ENCODE peak calls at places on chromosomes 1 and 21, in five cellular contexts. W is activated CD4-positive, alpha-beta T cell treated with anti-CD3 and anti-CD28 coated beads, Interleukin-2, amount 50 U/mL, for 4 hours; P is NCI-H510A; D is CD8-positive, alpha-beta memory T cell; J is Right ventricle myocardium superior. Y is an unnamed sample.

GRCh38 chr1:55727010-55727409 is 511.8 kb upstream of the USP24 start:
- DNase-seq in D (no peak), J (no peak), W (no peak), P (no peak), Y (no peak)

GRCh38 chr21:29231781-29232548 is 66.8 kb upstream of the BACH1 start:
- DNase-seq in J (no peak), D (no peak), W (no peak), P (no peak), Y (no peak)

GRCh38 chr1:8061210-8061609 is 35.1 kb upstream of the ERRFI1 start:
- DNase-seq in J (no peak), D (no peak), P (no peak), W (no peak), Y (no peak)

GRCh38 chr1:22536506-22536905 is 26.8 kb upstream of the EPHA8 start:
- DNase-seq in P (no peak), D (no peak), W (no peak), J (peak; percentile 26), Y (no peak)

GRCh38 chr1:204149635-204150565 is 1.9 kb downstream of the ETNK2 start:
- DNase-seq in P (no peak), D (no peak), J (no peak), W (no peak), Y (no peak)

GRCh38 chr1:97093742-97094141 is 372.2 kb downstream of the PTBP2 start:
- DNase-seq in W (no peak), D (no peak), J (no peak), P (no peak), Y (no peak)

GRCh38 chr1:117562581-117563491 is 43.0 kb upstream of the TENT5C start:
- DNase-seq in P (no peak), W (no peak), J (no peak), D (no peak), Y (no peak)

GRCh38 chr1:155184835-155185782 is 11.5 kb downstream of the TRIM46 start:
- DNase-seq in W (no peak), P (no peak), J (peak; percentile 63), D (no peak), Y (peak; percentile 75)

GRCh38 chr21:34695434-34695833 is 26.6 kb downstream of the CLIC6 start:
- DNase-seq in P (no peak), D (no peak), W (no peak), J (no peak), Y (no peak)

GRCh38 chr1:39691383-39692151 is at the start of gene HPCAL4:
- DNase-seq in J (peak; percentile 92), P (peak; percentile 100), D (peak; percentile 87), W (peak; percentile 90), Y (peak; percentile 90)

GRCh38 chr1:48499211-48499610 is 27.2 kb upstream of the SPATA6 start:
- DNase-seq in D (no peak), J (no peak), P (no peak), W (no peak), Y (no peak)

GRCh38 chr21:41684381-41685245 is 82.2 kb downstream of the RIPK4 start:
- DNase-seq in P (no peak), W (no peak), J (no peak), D (no peak), Y (no peak)

GRCh38 chr1:203867816-203868215 is 6.4 kb downstream of the SNRPE start:
- DNase-seq in P (no peak), D (no peak), W (no peak), J (no peak), Y (no peak)

GRCh38 chr1:230126529-230127104 is 59.6 kb downstream of the GALNT2 start:
- DNase-seq in W (no peak), P (no peak), D (no peak), J (no peak), Y (no peak)

GRCh38 chr1:200206340-200206739 is 178.8 kb downstream of the NR5A2 start:
- DNase-seq in P (no peak), J (no peak), W (no peak), D (no peak), Y (no peak)

GRCh38 chr1:78092686-78093085 is 46.9 kb downstream of the GIPC2 start:
- DNase-seq in P (no peak), J (no peak), W (no peak), D (no peak), Y (no peak)

GRCh38 chr1:227949341-227949921 is 1.7 kb upstream of the WNT9A start:
- DNase-seq in P (no peak), W (no peak), D (no peak), J (no peak), Y (no peak)

GRCh38 chr1:115219937-115220336 is 118.1 kb downstream of the NGF start:
- DNase-seq in D (no peak), P (no peak), J (peak; percentile 78), W (no peak), Y (peak; percentile 61)

Y was measured in psoas muscle.